ENCODE peak calls at places on chromosomes 3 and 15, in six cellular contexts. One of them, this sample, is unnamed. For H3K4me1, the result is how much of the 10 kb centered on the place peaks cover.

GRCh38 chr3:117963858-117964257 is 1070.8 kb downstream of the IGSF11 start:
- DNase-seq in pancreas: no peak
- DNase-seq in K562: no peak
- DNase-seq in breast epithelium: no peak
- DNase-seq in colonic mucosa: no peak
- DNase-seq in heart left ventricle: no peak
- DNase-seq in this sample: no peak

GRCh38 chr3:17910922-17911321 is 168.5 kb upstream of the TBC1D5 start:
- DNase-seq in pancreas: no peak
- DNase-seq in heart left ventricle: no peak
- DNase-seq in K562: no peak
- DNase-seq in breast epithelium: no peak
- DNase-seq in colonic mucosa: no peak
- DNase-seq in this sample: no peak

GRCh38 chr3:158106773-158107461 is 697 bp upstream of the SHOX2 start:
- DNase-seq in K562: no peak
- DNase-seq in heart left ventricle: peak
- DNase-seq in colonic mucosa: no peak
- DNase-seq in breast epithelium: no peak
- DNase-seq in pancreas: peak
- DNase-seq in this sample: peak

GRCh38 chr3:45131201-45131600 is 15.0 kb downstream of the CDCP1 start:
- DNase-seq in heart left ventricle: no peak
- DNase-seq in breast epithelium: no peak
- DNase-seq in colonic mucosa: no peak
- DNase-seq in K562: no peak
- DNase-seq in pancreas: no peak
- DNase-seq in this sample: no peak

GRCh38 chr3:105930733-105931132 is 61.9 kb upstream of the CBLB start:
- DNase-seq in heart left ventricle: no peak
- DNase-seq in pancreas: no peak
- DNase-seq in breast epithelium: no peak
- DNase-seq in K562: no peak
- DNase-seq in colonic mucosa: no peak
- DNase-seq in this sample: no peak

GRCh38 chr3:112197131-112197530 is 64.1 kb upstream of the GCSAM start:
- DNase-seq in colonic mucosa: no peak
- DNase-seq in K562: no peak
- DNase-seq in heart left ventricle: no peak
- DNase-seq in pancreas: no peak
- DNase-seq in breast epithelium: no peak
- DNase-seq in this sample: peak

GRCh38 chr15:94269954-94270353 is 38.6 kb downstream of the MCTP2 start:
- DNase-seq in heart left ventricle: no peak
- DNase-seq in pancreas: no peak
- DNase-seq in breast epithelium: no peak
- DNase-seq in colonic mucosa: no peak
- DNase-seq in K562: no peak
- DNase-seq in this sample: no peak

GRCh38 chr3:168476360-168476980 is 380.7 kb upstream of the GOLIM4 start:
- DNase-seq in pancreas: no peak
- DNase-seq in heart left ventricle: no peak
- DNase-seq in colonic mucosa: no peak
- DNase-seq in breast epithelium: no peak
- DNase-seq in K562: no peak
- DNase-seq in this sample: no peak

GRCh38 chr3:152172465-152172864 is 96.3 kb upstream of the MBNL1 start:
- DNase-seq in K562: no peak
- DNase-seq in breast epithelium: no peak
- DNase-seq in pancreas: no peak
- DNase-seq in colonic mucosa: no peak
- DNase-seq in heart left ventricle: no peak
- DNase-seq in this sample: no peak

GRCh38 chr3:57863380-57863779 is 107.3 kb downstream of the SLMAP start:
- DNase-seq in heart left ventricle: no peak
- DNase-seq in K562: no peak
- DNase-seq in pancreas: no peak
- DNase-seq in colonic mucosa: no peak
- DNase-seq in breast epithelium: no peak
- DNase-seq in this sample: no peak

GRCh38 chr15:23869391-23869790 is 182.3 kb upstream of the NDN start:
- DNase-seq in K562: peak
- DNase-seq in pancreas: peak
- DNase-seq in breast epithelium: no peak
- DNase-seq in heart left ventricle: peak
- DNase-seq in colonic mucosa: peak
- DNase-seq in this sample: peak

GRCh38 chr3:195241592-195242355 is 29.2 kb downstream of the XXYLT1 start:
- DNase-seq in pancreas: peak
- DNase-seq in K562: no peak
- DNase-seq in breast epithelium: no peak
- DNase-seq in heart left ventricle: no peak
- DNase-seq in colonic mucosa: no peak
- DNase-seq in this sample: peak

GRCh38 chr15:31037731-31038477 is 46.5 kb upstream of the MTMR10 start:
- DNase-seq in colonic mucosa: no peak
- DNase-seq in K562: no peak
- DNase-seq in heart left ventricle: no peak
- DNase-seq in pancreas: no peak
- DNase-seq in breast epithelium: no peak
- DNase-seq in this sample: no peak

GRCh38 chr15:80550219-80550909 is 144.7 kb upstream of the ABHD17C start:
- DNase-seq in colonic mucosa: no peak
- DNase-seq in breast epithelium: no peak
- DNase-seq in heart left ventricle: no peak
- DNase-seq in K562: no peak
- DNase-seq in pancreas: no peak
- DNase-seq in this sample: no peak

GRCh38 chr15:68503791-68504720 is 72.1 kb upstream of the ITGA11 start:
- DNase-seq in pancreas: no peak
- DNase-seq in heart left ventricle: no peak
- DNase-seq in K562: no peak
- DNase-seq in breast epithelium: no peak
- DNase-seq in colonic mucosa: peak
- DNase-seq in this sample: no peak

GRCh38 chr3:58573638-58574037 is 3.6 kb downstream of the FAM107A start:
- DNase-seq in pancreas: no peak
- DNase-seq in breast epithelium: no peak
- DNase-seq in heart left ventricle: peak
- DNase-seq in colonic mucosa: no peak
- DNase-seq in K562: no peak
- DNase-seq in this sample: peak

GRCh38 chr3:123076496-123077418 is 9.9 kb downstream of the PDIA5 start:
- DNase-seq in heart left ventricle: peak
- DNase-seq in colonic mucosa: no peak
- DNase-seq in breast epithelium: peak
- DNase-seq in pancreas: no peak
- DNase-seq in K562: no peak
- DNase-seq in this sample: peak

GRCh38 chr3:175312766-175313165 is 453.6 kb downstream of the NAALADL2 start:
- DNase-seq in pancreas: no peak
- DNase-seq in heart left ventricle: no peak
- DNase-seq in breast epithelium: no peak
- DNase-seq in K562: no peak
- DNase-seq in colonic mucosa: no peak
- DNase-seq in this sample: no peak

GRCh38 chr3:50516048-50516871 is 12.8 kb upstream of the CACNA2D2 start:
- DNase-seq in heart left ventricle: peak
- DNase-seq in breast epithelium: no peak
- DNase-seq in pancreas: no peak
- DNase-seq in K562: peak
- DNase-seq in colonic mucosa: peak
- DNase-seq in this sample: peak

DNA sequence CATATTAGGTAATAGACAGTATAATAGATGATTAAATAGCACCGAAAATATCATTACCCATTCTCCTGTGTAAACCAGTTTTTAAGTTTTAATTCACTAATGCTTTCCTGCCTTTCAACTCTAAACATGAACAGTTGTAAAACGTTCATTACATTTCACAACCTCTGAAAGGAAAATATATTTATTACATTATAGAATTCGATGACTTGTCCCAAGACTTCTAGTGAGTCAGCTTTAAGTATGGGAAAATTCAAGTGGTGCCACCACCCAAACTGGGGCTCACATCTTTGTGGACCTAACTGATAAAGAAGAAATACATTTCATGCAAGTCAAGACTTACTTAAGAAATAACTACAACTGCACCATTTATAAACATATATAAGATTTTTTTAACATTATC is 2.0 kb downstream of the TRIM59 start:
- DNase-seq in heart left ventricle: no peak
- DNase-seq in colonic mucosa: no peak
- DNase-seq in K562: no peak
- DNase-seq in breast epithelium: no peak
- DNase-seq in pancreas: no peak
- DNase-seq in this sample: no peak
- H3K4me3 ChIP-seq in heart left ventricle: no peak
- H3K4me3 ChIP-seq in colonic mucosa: no peak
- H3K4me3 ChIP-seq in K562: peak
- H3K4me3 ChIP-seq in breast epithelium: no peak
- H3K4me3 ChIP-seq in pancreas: no peak
- H3K4me3 ChIP-seq in this sample: no peak

GRCh38 chr3:183192650-183193300 is 30.2 kb upstream of the LAMP3 start:
- DNase-seq in heart left ventricle: no peak
- DNase-seq in K562: no peak
- DNase-seq in pancreas: no peak
- DNase-seq in breast epithelium: no peak
- DNase-seq in colonic mucosa: no peak
- DNase-seq in this sample: no peak

GRCh38 chr3:183193762-183194701 is 31.5 kb upstream of the LAMP3 start:
- DNase-seq in pancreas: no peak
- DNase-seq in heart left ventricle: no peak
- DNase-seq in colonic mucosa: no peak
- DNase-seq in K562: no peak
- DNase-seq in breast epithelium: no peak
- DNase-seq in this sample: no peak

GRCh38 chr3:183189641-183190040 is 27.1 kb upstream of the LAMP3 start:
- DNase-seq in heart left ventricle: no peak
- DNase-seq in colonic mucosa: no peak
- DNase-seq in breast epithelium: no peak
- DNase-seq in K562: no peak
- DNase-seq in pancreas: no peak
- DNase-seq in this sample: no peak

GRCh38 chr3:183185696-183186095 is 23.2 kb upstream of the LAMP3 start:
- DNase-seq in heart left ventricle: no peak
- DNase-seq in K562: no peak
- DNase-seq in pancreas: no peak
- DNase-seq in colonic mucosa: no peak
- DNase-seq in breast epithelium: no peak
- DNase-seq in this sample: no peak

DNA sequence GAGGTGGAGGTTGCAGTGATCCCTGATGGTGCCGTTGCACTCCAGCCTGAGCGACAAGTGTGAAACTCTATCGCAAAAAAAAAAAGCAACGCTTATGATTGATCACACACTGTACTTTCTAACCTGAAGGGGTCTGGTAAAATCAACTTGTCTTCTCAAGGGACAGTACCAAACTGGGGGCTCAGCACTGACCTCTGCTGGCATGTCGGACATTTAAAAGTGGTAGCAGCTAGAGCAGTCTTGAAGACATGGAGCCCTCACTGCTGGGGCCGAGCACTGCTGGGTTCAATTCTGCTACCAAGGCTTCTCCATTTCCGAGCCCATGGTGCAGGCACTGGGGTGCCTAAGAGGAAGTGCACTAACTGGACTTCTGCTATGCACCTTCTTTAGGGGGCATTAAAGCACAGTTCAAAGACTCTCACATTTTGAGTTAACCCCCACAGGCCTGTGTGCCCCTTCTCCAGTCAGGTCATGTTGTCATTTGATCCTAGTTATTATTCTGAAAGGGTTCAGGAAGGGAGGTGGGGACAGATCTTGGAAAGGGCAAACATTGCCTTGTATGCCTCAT is 26.4 kb upstream of the LAMP3 start:
- DNase-seq in heart left ventricle: peak
- DNase-seq in breast epithelium: no peak
- DNase-seq in K562: peak
- DNase-seq in pancreas: peak
- DNase-seq in colonic mucosa: peak
- DNase-seq in this sample: peak
- TF ChIP-seq CTCF in heart left ventricle: peak
- TF ChIP-seq CTCF in breast epithelium: no peak
- TF ChIP-seq CTCF in K562: peak
- TF ChIP-seq CTCF in pancreas: no peak
- TF ChIP-seq CTCF in colonic mucosa: peak
- TF ChIP-seq CTCF in this sample: no peak

DNA sequence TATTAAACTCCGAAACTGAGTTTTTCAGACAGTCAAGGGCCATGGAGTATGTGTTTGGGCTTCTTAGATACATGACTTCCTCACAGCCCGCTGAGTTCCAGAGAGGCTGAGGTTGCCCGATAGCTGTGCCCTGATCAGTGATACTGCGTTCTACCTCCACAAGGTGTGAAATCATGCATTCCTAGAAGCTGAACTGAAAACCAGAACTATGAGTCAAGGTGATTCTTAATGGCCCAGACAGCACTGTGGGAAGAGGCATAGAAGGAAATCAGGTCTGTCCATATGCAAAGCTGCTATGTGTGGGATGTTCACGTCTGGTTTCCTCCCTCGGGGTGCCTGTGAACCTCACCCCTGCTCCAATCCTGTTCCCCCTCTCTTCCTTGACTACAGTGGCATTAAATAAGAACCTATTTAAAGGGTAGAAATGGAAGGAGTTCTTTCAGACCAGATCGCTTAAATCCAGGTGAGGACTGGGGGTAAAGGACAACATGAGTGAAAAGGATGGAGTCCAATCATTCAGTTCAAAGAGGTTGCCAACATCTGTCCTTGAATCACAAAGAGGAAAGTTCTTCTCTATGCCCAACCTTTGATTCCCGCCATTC is 74.3 kb downstream of the MYO1E start:
- DNase-seq in pancreas: no peak
- DNase-seq in breast epithelium: no peak
- DNase-seq in colonic mucosa: no peak
- DNase-seq in heart left ventricle: no peak
- DNase-seq in K562: no peak
- DNase-seq in this sample: no peak
- H3K4me1 ChIP-seq in pancreas: under half
- H3K4me1 ChIP-seq in breast epithelium: under half
- H3K4me1 ChIP-seq in colonic mucosa: under half
- H3K4me1 ChIP-seq in heart left ventricle: under half
- H3K4me1 ChIP-seq in K562: under half
- H3K4me1 ChIP-seq in this sample: under half

DNA sequence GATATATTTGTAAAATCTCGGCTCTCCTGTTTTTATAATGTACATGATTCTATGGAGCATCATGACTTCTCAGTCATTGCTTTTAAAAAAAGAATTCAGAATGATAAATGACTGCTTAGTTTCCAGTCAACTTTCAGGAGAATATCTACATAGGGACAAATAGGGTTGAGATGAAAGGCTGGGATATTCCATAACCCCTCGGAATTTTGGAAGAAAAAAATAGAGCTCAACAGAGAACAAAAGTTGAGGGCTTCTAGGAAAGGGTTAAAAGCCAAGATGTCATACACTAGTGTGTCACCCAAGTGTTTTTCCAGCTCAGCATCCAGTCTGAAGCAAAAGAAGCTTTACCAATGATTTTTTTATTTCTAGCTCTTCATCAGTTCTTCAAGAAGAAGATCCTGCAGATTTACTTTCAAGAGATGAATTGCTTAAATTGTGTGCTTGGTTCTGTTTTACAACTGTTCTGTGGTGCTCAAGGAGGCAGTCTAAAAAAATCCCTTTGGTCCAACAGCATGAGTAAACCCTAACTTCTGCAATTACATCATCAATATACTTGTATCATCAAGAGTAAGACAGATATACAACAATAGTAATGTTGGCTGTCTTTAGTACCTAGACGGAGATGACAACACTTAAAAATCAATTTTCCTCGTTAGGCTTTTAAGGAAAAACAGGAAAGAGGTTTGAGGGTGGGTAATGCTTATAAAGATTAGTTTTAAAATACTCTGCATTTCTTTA is 979 bp downstream of the UNC13C start:
- DNase-seq in colonic mucosa: no peak
- DNase-seq in K562: no peak
- DNase-seq in heart left ventricle: no peak
- DNase-seq in pancreas: no peak
- DNase-seq in breast epithelium: no peak
- DNase-seq in this sample: no peak
- H3K4me3 ChIP-seq in colonic mucosa: no peak
- H3K4me3 ChIP-seq in K562: no peak
- H3K4me3 ChIP-seq in heart left ventricle: no peak
- H3K4me3 ChIP-seq in pancreas: no peak
- H3K4me3 ChIP-seq in breast epithelium: peak
- H3K4me3 ChIP-seq in this sample: peak

This sample was measured in testis.